ENCODE peak calls at places on chromosomes 3 and 15, in eight cellular contexts. M is right lobe of liver, T is neural crest cell, X is body of pancreas, V is H9, I is tibial nerve, S is tibial artery, J is nephron progenitor cell. F is an unnamed sample.

GRCh38 chr3:64691051-64691450 is 3.3 kb upstream of the ADAMTS9 start:
- DNase-seq in M (no peak), T (no peak), X (peak), V (no peak), I (no peak), S (no peak), J (no peak), F (peak)

GRCh38 chr15:38168472-38169057 is 84.1 kb upstream of the SPRED1 start:
- DNase-seq in M (no peak), T (no peak), X (no peak), V (no peak), I (no peak), S (no peak), J (no peak), F (no peak)

GRCh38 chr3:160038862-160039562 is 50.4 kb downstream of the IL12A start:
- DNase-seq in M (no peak), T (peak), X (peak), V (peak), I (no peak), S (peak), J (peak), F (no peak)

GRCh38 chr3:108183178-108183577 is 39.0 kb downstream of the IFT57 start:
- DNase-seq in M (no peak), T (no peak), X (no peak), V (no peak), I (no peak), S (no peak), J (no peak), F (no peak)

GRCh38 chr3:169781209-169781855 is 8.1 kb downstream of the MYNN start:
- DNase-seq in M (no peak), T (no peak), X (no peak), V (no peak), I (no peak), S (no peak), J (no peak), F (no peak)

GRCh38 chr3:178436773-178437172 is 99.5 kb upstream of the KCNMB2 start:
- DNase-seq in M (no peak), T (no peak), X (peak), V (no peak), I (no peak), S (no peak), J (no peak), F (peak)

GRCh38 chr3:140186421-140186920 is 251.5 kb downstream of the CLSTN2 start:
- DNase-seq in M (no peak), T (no peak), X (peak), V (no peak), I (no peak), S (no peak), J (no peak), F (peak)

GRCh38 chr3:70090322-70090913 is 90.9 kb downstream of the SAMMSON start:
- DNase-seq in M (no peak), T (no peak), X (peak), V (no peak), I (no peak), S (no peak), J (no peak), F (peak)

GRCh38 chr3:130834476-130834875 is 59.4 kb upstream of the ATP2C1 start:
- DNase-seq in M (no peak), T (no peak), X (no peak), V (no peak), I (no peak), S (no peak), J (no peak), F (peak)

GRCh38 chr3:45098315-45098714 is 47.9 kb downstream of the CDCP1 start:
- DNase-seq in M (no peak), T (no peak), X (no peak), V (no peak), I (no peak), S (no peak), J (no peak), F (no peak)

GRCh38 chr15:52100807-52101206 is 11.8 kb downstream of the BCL2L10 start:
- DNase-seq in M (peak), T (no peak), X (peak), V (no peak), I (peak), S (peak), J (no peak), F (peak)

GRCh38 chr3:194824676-194825075 is 139.0 kb downstream of the FAM43A start:
- DNase-seq in M (no peak), T (no peak), X (no peak), V (no peak), I (no peak), S (no peak), J (no peak), F (peak)

GRCh38 chr3:64488938-64489337 is 198.9 kb downstream of the ADAMTS9 start:
- DNase-seq in M (no peak), T (no peak), X (no peak), V (no peak), I (no peak), S (no peak), J (peak), F (no peak)

GRCh38 chr3:86451749-86452148 is 539.2 kb downstream of the VGLL3 start:
- DNase-seq in M (no peak), T (no peak), X (no peak), V (no peak), I (no peak), S (no peak), J (no peak), F (no peak)

GRCh38 chr15:52615302-52615701 is 46.5 kb upstream of the ARPP19 start:
- DNase-seq in M (no peak), T (no peak), X (no peak), V (no peak), I (no peak), S (no peak), J (no peak), F (no peak)

GRCh38 chr3:126348308-126348920 is 8.8 kb downstream of the KLF15 start:
- DNase-seq in M (no peak), T (no peak), X (no peak), V (peak), I (no peak), S (peak), J (peak), F (no peak)

GRCh38 chr15:66433726-66434125 is 47.0 kb downstream of the MAP2K1 start:
- DNase-seq in M (no peak), T (no peak), X (no peak), V (no peak), I (no peak), S (no peak), J (no peak), F (no peak)

GRCh38 chr3:197027151-197027895 is 2.3 kb downstream of the MELTF start:
- DNase-seq in M (no peak), T (no peak), X (no peak), V (peak), I (no peak), S (no peak), J (no peak), F (no peak)

GRCh38 chr3:54691230-54691900 is 236.5 kb downstream of the LRTM1 start:
- DNase-seq in M (no peak), T (no peak), X (no peak), V (no peak), I (no peak), S (no peak), J (no peak), F (peak)

GRCh38 chr15:51286816-51287215 is 51.6 kb downstream of the CYP19A1 start:
- DNase-seq in M (no peak), T (no peak), X (no peak), V (peak), I (no peak), S (no peak), J (no peak), F (peak)

GRCh38 chr3:156803949-156804741 is 22.0 kb upstream of the LEKR1 start:
- DNase-seq in M (no peak), T (no peak), X (no peak), V (no peak), I (no peak), S (no peak), J (no peak), F (no peak)

GRCh38 chr15:67406257-67406861 is 114.6 kb upstream of the C15orf61 start:
- DNase-seq in M (no peak), T (no peak), X (no peak), V (no peak), I (no peak), S (no peak), J (no peak), F (peak)

GRCh38 chr3:48268381-48268935 is 27.6 kb downstream of the ZNF589 start:
- DNase-seq in M (no peak), T (no peak), X (no peak), V (no peak), I (no peak), S (no peak), J (no peak), F (peak)

GRCh38 chr3:16550305-16550675 is 36.8 kb upstream of the RFTN1 start:
- DNase-seq in M (no peak), T (no peak), X (peak), V (peak), I (no peak), S (no peak), J (no peak), F (no peak)

GRCh38 chr3:174767853-174768382 is 91.2 kb upstream of the NAALADL2 start:
- DNase-seq in M (no peak), T (no peak), X (no peak), V (no peak), I (no peak), S (no peak), J (no peak), F (no peak)

GRCh38 chr3:189507856-189508255 is 123.3 kb upstream of the TP63 start:
- DNase-seq in M (no peak), T (no peak), X (no peak), V (no peak), I (no peak), S (no peak), J (no peak), F (no peak)

GRCh38 chr3:135678386-135678785 is 287.1 kb upstream of the PPP2R3A start:
- DNase-seq in M (no peak), T (no peak), X (no peak), V (no peak), I (no peak), S (no peak), J (no peak), F (no peak)

GRCh38 chr15:34754674-34755418 is at the start of gene GJD2:
- DNase-seq in M (no peak), T (no peak), X (peak), V (peak), I (no peak), S (no peak), J (peak), F (no peak)
- TF ChIP-seq CTCF in M (no peak), T (no peak), X (no peak), V (peak), I (no peak), S (no peak), J (no peak), F (no peak)

GRCh38 chr15:27244047-27244446 is 273.1 kb downstream of the GABRG3 start:
- DNase-seq in M (no peak), T (no peak), X (no peak), V (no peak), I (no peak), S (no peak), J (no peak), F (no peak)
- TF ChIP-seq CTCF in M (no peak), T (no peak), X (no peak), V (no peak), I (no peak), S (no peak), J (no peak), F (no peak)

DNA sequence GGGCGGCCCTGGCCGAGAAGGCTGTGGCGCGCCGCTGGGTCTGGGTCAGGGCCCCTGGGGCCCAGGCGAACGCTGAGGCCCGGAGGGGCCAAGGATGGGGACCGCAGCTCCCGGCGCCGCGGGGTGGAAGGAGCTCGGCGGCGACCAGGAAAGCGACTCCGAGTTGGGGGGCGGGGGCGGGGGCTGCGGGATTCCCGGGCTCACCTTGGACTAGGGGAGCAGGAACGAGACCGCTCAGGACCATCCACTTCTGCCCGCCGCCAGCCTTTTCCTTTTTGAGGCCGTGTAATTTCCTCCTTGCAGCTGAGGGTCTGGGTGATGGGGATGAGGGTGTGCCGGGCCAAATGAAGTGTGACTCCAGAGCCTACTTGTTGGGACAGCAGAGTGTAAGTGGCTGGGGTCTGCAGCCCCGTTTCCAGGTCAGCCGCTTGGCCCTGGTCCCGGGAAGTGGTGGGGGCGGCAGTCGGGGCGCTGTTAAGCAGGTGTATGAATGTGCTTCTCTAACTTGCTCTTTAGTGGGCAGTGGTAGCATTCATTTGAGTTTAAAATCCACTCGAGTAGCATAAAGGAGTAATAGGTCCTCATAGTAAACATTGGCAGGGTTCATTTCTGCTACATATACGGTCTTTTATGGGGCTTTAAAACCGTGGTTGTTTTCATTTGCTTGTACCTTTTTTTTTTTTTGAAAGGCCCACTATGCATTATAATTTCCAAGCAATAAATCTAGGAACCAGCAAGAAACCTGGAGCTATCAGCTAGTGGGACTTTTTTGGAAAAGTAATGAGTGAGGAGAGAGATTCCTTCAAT is 717 bp downstream of the PXK start:
- DNase-seq in M (peak), T (peak), X (no peak), V (peak), I (no peak), S (peak), J (peak), F (peak)
- TF ChIP-seq CTCF in M (no peak), T (no peak), X (no peak), V (no peak), I (no peak), S (no peak), J (no peak), F (no peak)

DNA sequence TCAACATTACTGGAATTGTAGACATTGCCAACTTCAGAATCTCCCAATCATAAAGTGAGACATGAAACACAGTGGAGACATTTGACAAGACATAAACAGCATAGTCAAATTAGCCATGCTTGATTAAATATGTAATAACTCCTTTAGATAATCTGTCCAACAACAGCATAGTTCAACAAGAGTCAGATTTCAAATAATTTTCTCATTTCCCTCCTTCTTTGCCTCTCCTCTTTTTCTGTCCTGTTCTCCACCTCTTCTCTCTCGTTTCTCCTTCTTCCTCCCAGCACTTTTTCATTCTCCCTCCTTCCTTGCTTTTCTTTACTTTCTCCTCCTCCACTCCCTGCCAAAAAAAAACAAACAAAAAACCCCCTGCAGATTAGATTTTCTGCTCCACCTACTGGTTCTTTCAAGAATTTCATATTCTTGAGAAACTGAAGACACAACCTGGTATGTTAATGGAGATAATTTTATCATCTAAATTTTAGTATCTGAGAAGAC is 20.1 kb downstream of the CPOX start:
- DNase-seq in M (no peak), T (no peak), X (no peak), V (no peak), I (no peak), S (no peak), J (no peak), F (peak)
- TF ChIP-seq CTCF in M (peak), T (peak), X (peak), V (peak), I (no peak), S (peak), J (peak), F (peak)

GRCh38 chr3:134332344-134332743 is 41.9 kb downstream of the AMOTL2 start:
- DNase-seq in M (no peak), T (no peak), X (no peak), V (peak), I (no peak), S (peak), J (no peak), F (peak)

GRCh38 chr3:134331811-134332199 is 42.4 kb downstream of the AMOTL2 start:
- DNase-seq in M (no peak), T (no peak), X (no peak), V (no peak), I (no peak), S (no peak), J (no peak), F (peak)

GRCh38 chr3:134334901-134335280 is 39.4 kb downstream of the AMOTL2 start:
- DNase-seq in M (no peak), T (no peak), X (no peak), V (peak), I (no peak), S (no peak), J (no peak), F (no peak)

GRCh38 chr3:134334231-134334900 is 39.9 kb downstream of the AMOTL2 start:
- DNase-seq in M (no peak), T (no peak), X (no peak), V (peak), I (no peak), S (no peak), J (no peak), F (no peak)

DNA sequence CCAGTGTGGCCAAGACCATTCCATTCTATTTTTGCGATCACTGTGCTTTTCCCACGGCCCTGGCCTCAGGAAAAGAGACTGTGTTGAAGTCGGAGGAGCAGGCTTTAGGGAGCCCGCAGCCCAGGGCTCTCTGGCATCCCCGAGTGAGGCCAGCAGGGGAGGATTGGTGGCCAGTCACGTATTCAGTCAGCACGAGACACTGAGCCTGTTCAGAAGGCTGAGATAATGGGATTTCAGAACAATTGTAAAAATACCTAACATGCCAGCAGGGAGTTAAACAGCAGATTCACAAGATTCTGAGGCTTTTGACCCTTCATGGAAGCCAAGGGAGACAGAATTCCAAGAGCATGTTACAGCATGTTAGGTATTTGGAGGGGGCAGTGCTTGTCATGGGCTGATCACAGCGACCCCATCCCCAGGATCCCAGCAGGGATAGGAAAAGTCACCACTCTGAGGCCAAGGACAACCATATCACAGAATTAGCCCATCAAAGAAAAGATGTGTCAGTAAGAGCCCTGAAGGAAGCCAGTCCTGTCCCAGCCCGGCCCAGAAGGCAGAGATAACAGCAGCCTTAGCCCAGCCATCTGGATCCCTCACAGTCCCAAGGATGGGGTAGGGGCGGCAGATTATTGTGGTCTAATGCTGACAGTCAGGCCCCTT is 40.6 kb downstream of the AMOTL2 start:
- DNase-seq in M (no peak), T (no peak), X (no peak), V (peak), I (no peak), S (peak), J (no peak), F (no peak)
- TF ChIP-seq CTCF in M (no peak), T (no peak), X (no peak), V (peak), I (no peak), S (peak), J (no peak), F (no peak)

F was measured in MCF 10A.